ENCODE peak calls at places on chromosomes 5 and 9, in five cellular contexts. F is psoas muscle, O is NB4, E is progenitor cell of endocrine pancreas, X is MV-4-11. R is an unnamed sample.

GRCh38 chr9:34405719-34406118 is 29.0 kb upstream of the MYORG start:
- DNase-seq in F (no peak), X (no peak), O (no peak), E (no peak), R (no peak)

GRCh38 chr5:53930457-53930856 is 370.0 kb downstream of the NDUFS4 start:
- DNase-seq in E (no peak), O (no peak), X (no peak), F (no peak), R (no peak)

GRCh38 chr9:101877439-101877838 is 139.0 kb upstream of the GRIN3A start:
- DNase-seq in X (no peak), F (no peak), O (no peak), E (no peak), R (no peak)

GRCh38 chr9:110426052-110426709 is 88.5 kb upstream of the TXNDC8 start:
- DNase-seq in O (peak; percentile 12), X (no peak), E (no peak), F (no peak), R (no peak)

GRCh38 chr9:114176601-114177295 is 21.4 kb downstream of the COL27A1 start:
- DNase-seq in X (peak; percentile 6), O (peak; percentile 41), F (no peak), E (no peak), R (no peak)

GRCh38 chr5:122078116-122078865 is at the start of gene LOX:
- DNase-seq in E (peak; percentile 16), X (no peak), O (peak; percentile 62), F (peak; percentile 87), R (peak; percentile 22)

GRCh38 chr5:15233566-15233965 is 266.4 kb upstream of the FBXL7 start:
- DNase-seq in O (no peak), E (no peak), F (no peak), X (no peak), R (no peak)

GRCh38 chr5:17087035-17087434 is 130.4 kb upstream of the BASP1 start:
- DNase-seq in O (no peak), F (no peak), X (no peak), E (no peak), R (peak; percentile 36)

GRCh38 chr5:105331558-105331957 is 1769.0 kb upstream of the NUDT12 start:
- DNase-seq in E (no peak), X (no peak), F (no peak), O (no peak), R (no peak)

GRCh38 chr5:140141241-140141640 is 15.5 kb downstream of the IGIP start:
- DNase-seq in F (no peak), E (no peak), X (no peak), O (no peak), R (no peak)

GRCh38 chr9:82127993-82128710 is 139.6 kb downstream of the SPATA31D1 start:
- DNase-seq in E (no peak), F (no peak), X (no peak), O (peak; percentile 1), R (no peak)

GRCh38 chr5:174610968-174611367 is 113.4 kb upstream of the MSX2 start:
- DNase-seq in X (no peak), E (no peak), F (peak; percentile 60), O (no peak), R (no peak)

GRCh38 chr5:180806351-180807011 is 3.9 kb upstream of the MGAT1 start:
- DNase-seq in O (peak; percentile 56), F (no peak), X (peak; percentile 54), E (no peak), R (no peak)

GRCh38 chr9:22682536-22683392 is 236.1 kb downstream of the DMRTA1 start:
- DNase-seq in O (no peak), F (peak; percentile 48), E (no peak), X (peak; percentile 32), R (no peak)

GRCh38 chr9:15421532-15421931 is 1.1 kb upstream of the SNAPC3 start:
- DNase-seq in E (no peak), F (no peak), O (no peak), X (no peak), R (no peak)

GRCh38 chr5:468401-468800 is 25.4 kb downstream of the EXOC3 start:
- DNase-seq in X (no peak), E (no peak), F (peak; percentile 12), O (no peak), R (no peak)

GRCh38 chr5:172858990-172859811 is 25.1 kb downstream of the ERGIC1 start:
- DNase-seq in E (no peak), F (peak; percentile 89), X (no peak), O (no peak), R (peak; percentile 58)

GRCh38 chr9:132415181-132415580 is 5.2 kb downstream of the CFAP77 start:
- DNase-seq in X (no peak), O (no peak), F (no peak), E (no peak), R (no peak)

GRCh38 chr9:114995681-114996221 is 65.4 kb upstream of the TNFSF8 start:
- DNase-seq in X (peak; percentile 90), E (no peak), F (no peak), O (peak; percentile 64), R (no peak)

GRCh38 chr5:137995077-137995746 is 37.7 kb downstream of the FAM13B start:
- DNase-seq in O (peak; percentile 77), F (no peak), E (no peak), X (peak; percentile 60), R (no peak)

GRCh38 chr9:88745281-88746001 is 210.5 kb downstream of the NXNL2 start:
- DNase-seq in O (peak; percentile 28), X (no peak), F (no peak), E (no peak), R (no peak)

GRCh38 chr5:142472306-142472951 is 147.6 kb upstream of the SPRY4 start:
- DNase-seq in X (no peak), O (peak; percentile 73), E (no peak), F (no peak), R (peak; percentile 98)

GRCh38 chr5:6606884-6607558 is 25.8 kb downstream of the NSUN2 start:
- DNase-seq in X (peak; percentile 99), O (peak; percentile 72), E (no peak), F (no peak), R (no peak)

GRCh38 chr9:93801120-93801519 is 154.0 kb downstream of the BARX1 start:
- DNase-seq in O (no peak), X (no peak), F (no peak), E (no peak), R (no peak)

GRCh38 chr9:21031091-21031817 is at the start of gene HACD4:
- DNase-seq in F (peak; percentile 74), O (peak; percentile 80), E (peak; percentile 38), X (peak; percentile 46), R (no peak)

GRCh38 chr9:134833294-134833880 is 47.2 kb upstream of the FCN2 start:
- DNase-seq in E (no peak), F (no peak), X (no peak), O (no peak), R (no peak)

GRCh38 chr9:135976944-135977343 is 15.8 kb upstream of the UBAC1 start:
- DNase-seq in E (no peak), X (no peak), F (no peak), O (peak; percentile 41), R (no peak)